ENCODE peak calls at places on chromosomes 16 and 17, in nine cellular contexts. G, W, D, V, E, P, L, I and K are unnamed samples.

GRCh38 chr17:73268582-73269328 is 7.1 kb upstream of the CPSF4L start:
- DNase-seq in E (no peak), I (no peak), D (no peak), L (no peak), V (peak), G (no peak), W (no peak), P (no peak), K (no peak)

GRCh38 chr16:69626256-69626655 is 60.5 kb downstream of the NFAT5 start:
- DNase-seq in P (no peak), W (no peak), L (no peak), E (no peak), V (peak), G (no peak), D (no peak), I (no peak), K (no peak)

GRCh38 chr17:48215583-48216139 is 108.1 kb downstream of the SNX11 start:
- DNase-seq in D (peak), L (no peak), W (no peak), P (no peak), I (peak), G (no peak), E (peak), V (peak), K (no peak)

GRCh38 chr17:59335685-59336084 is 4.2 kb downstream of the YPEL2 start:
- DNase-seq in D (no peak), L (no peak), P (no peak), V (no peak), E (no peak), W (no peak), I (no peak), G (no peak), K (no peak)

GRCh38 chr16:66845791-66846221 is 1.6 kb downstream of the CA7 start:
- DNase-seq in L (no peak), G (no peak), D (peak), P (no peak), I (no peak), V (no peak), E (no peak), W (no peak), K (no peak)

GRCh38 chr16:29857133-29857760 is 5.8 kb downstream of the CDIPT start:
- DNase-seq in D (peak), E (no peak), I (peak), L (peak), V (no peak), P (no peak), G (no peak), W (no peak), K (no peak)

GRCh38 chr17:33169580-33170285 is 123.4 kb downstream of the ASIC2 start:
- DNase-seq in P (no peak), L (peak), V (no peak), E (no peak), W (no peak), D (no peak), I (peak), G (no peak), K (no peak)

GRCh38 chr17:64648234-64648633 is 13.9 kb downstream of the SMURF2 start:
- DNase-seq in P (no peak), G (no peak), E (no peak), L (no peak), D (no peak), V (no peak), I (no peak), W (no peak), K (no peak)

GRCh38 chr17:35878361-35878760 is 1.8 kb downstream of the CCL5 start:
- DNase-seq in I (no peak), E (no peak), P (no peak), V (peak), L (no peak), G (no peak), W (no peak), D (no peak), K (no peak)

GRCh38 chr16:64615647-64616280 is 506.1 kb downstream of the CDH11 start:
- DNase-seq in I (no peak), V (no peak), L (no peak), E (no peak), D (no peak), P (no peak), W (no peak), G (no peak), K (no peak)

GRCh38 chr17:81930142-81931125 is 2.9 kb upstream of the MAFG start:
- DNase-seq in G (no peak), E (no peak), P (peak), V (no peak), D (no peak), I (no peak), L (no peak), W (no peak), K (no peak)

GRCh38 chr16:46648656-46649055 is 27.5 kb upstream of the SHCBP1 start:
- DNase-seq in V (no peak), W (no peak), I (no peak), P (no peak), G (no peak), L (no peak), D (no peak), E (no peak), K (no peak)

GRCh38 chr16:80720759-80721470 is 83.5 kb downstream of the CDYL2 start:
- DNase-seq in E (no peak), L (no peak), D (no peak), G (no peak), W (no peak), V (no peak), I (peak), P (no peak), K (no peak)

GRCh38 chr17:61599608-61600007 is 8.6 kb upstream of the NACA2 start:
- DNase-seq in G (no peak), W (no peak), V (no peak), E (no peak), D (no peak), P (no peak), L (no peak), I (no peak), K (no peak)

GRCh38 chr16:51374346-51374745 is 223.3 kb upstream of the SALL1 start:
- DNase-seq in E (no peak), V (no peak), W (no peak), G (no peak), P (no peak), L (peak), I (peak), D (no peak), K (no peak)

GRCh38 chr17:17741346-17742023 is 60.2 kb downstream of the RAI1 start:
- DNase-seq in W (no peak), V (no peak), D (peak), I (peak), P (no peak), E (peak), G (no peak), L (no peak), K (no peak)

GRCh38 chr16:73019456-73020362 is 28.2 kb downstream of the ZFHX3 start:
- DNase-seq in E (no peak), D (peak), L (no peak), G (no peak), P (no peak), V (peak), W (no peak), I (peak), K (no peak)

GRCh38 chr17:49061524-49061943 is 64.3 kb downstream of the IGF2BP1 start:
- DNase-seq in I (no peak), P (no peak), L (no peak), V (no peak), W (no peak), E (no peak), G (no peak), D (no peak), K (no peak)

GRCh38 chr17:12348476-12348875 is 317.2 kb upstream of the MYOCD start:
- DNase-seq in G (no peak), E (no peak), I (peak), P (no peak), W (no peak), D (no peak), V (peak), L (no peak), K (no peak)

GRCh38 chr17:81309140-81309858 is 14.2 kb upstream of the SLC38A10 start:
- DNase-seq in I (peak), L (peak), W (no peak), D (peak), P (peak), V (peak), G (no peak), E (peak), K (no peak)

GRCh38 chr16:69324013-69324531 is 6.3 kb downstream of the PDF start:
- DNase-seq in D (peak), P (peak), V (no peak), E (no peak), W (no peak), G (no peak), I (no peak), L (no peak), K (no peak)

GRCh38 chr16:48203974-48204824 is 39.9 kb upstream of the LONP2 start:
- DNase-seq in L (no peak), W (no peak), D (no peak), I (no peak), P (peak), G (no peak), V (no peak), E (no peak), K (no peak)

GRCh38 chr17:59790936-59791335 is 83.5 kb downstream of the VMP1 start:
- DNase-seq in W (no peak), E (no peak), I (no peak), P (no peak), D (no peak), L (no peak), G (no peak), V (peak), K (no peak)

GRCh38 chr17:74864866-74865395 is 5.2 kb upstream of the GRIN2C start:
- DNase-seq in E (peak), V (peak), I (peak), G (peak), D (peak), P (peak), L (peak), W (peak), K (peak)

GRCh38 chr17:75208161-75208560 is 2.7 kb downstream of the NUP85 start:
- DNase-seq in D (no peak), E (no peak), V (no peak), I (no peak), L (no peak), G (no peak), P (no peak), W (no peak), K (no peak)

GRCh38 chr16:58842156-58842555 is 108.0 kb upstream of the GOT2 start:
- DNase-seq in E (no peak), L (no peak), P (no peak), I (no peak), W (no peak), G (no peak), V (no peak), D (no peak), K (no peak)

GRCh38 chr17:60356947-60357346 is 35.0 kb downstream of the USP32 start:
- DNase-seq in I (no peak), V (no peak), D (peak), W (no peak), L (no peak), P (no peak), G (no peak), E (no peak), K (no peak)

GRCh38 chr16:12265168-12265567 is 288.6 kb downstream of the SNX29 start:
- DNase-seq in L (no peak), P (no peak), E (no peak), W (no peak), V (no peak), I (no peak), D (no peak), G (no peak), K (no peak)

GRCh38 chr16:55184052-55184451 is 140.0 kb upstream of the IRX6 start:
- DNase-seq in G (no peak), I (no peak), L (no peak), V (no peak), D (no peak), E (no peak), P (no peak), W (no peak), K (no peak)

GRCh38 chr17:74444406-74444805 is 12.5 kb downstream of the GPRC5C start:
- DNase-seq in W (no peak), P (peak), V (no peak), I (no peak), E (peak), L (no peak), D (peak), G (no peak), K (no peak)

GRCh38 chr17:17205368-17206148 is 575 bp downstream of the PLD6 start:
- DNase-seq in P (peak), V (peak), L (no peak), D (peak), W (peak), I (peak), E (no peak), G (no peak), K (peak)

GRCh38 chr16:8713635-8714097 is 39.2 kb downstream of the ABAT start:
- DNase-seq in E (no peak), I (no peak), V (no peak), L (no peak), W (no peak), P (no peak), G (no peak), D (no peak), K (no peak)

GRCh38 chr17:48954300-48954755 is 9.7 kb upstream of the SNF8 start:
- DNase-seq in I (peak), P (no peak), V (peak), E (no peak), L (peak), G (peak), W (no peak), D (no peak), K (no peak)

GRCh38 chr16:48498761-48499600 is 111.0 kb downstream of the N4BP1 start:
- DNase-seq in E (no peak), W (no peak), G (no peak), V (peak), D (peak), P (peak), I (peak), L (peak), K (no peak)

GRCh38 chr16:17921357-17921978 is 415.1 kb downstream of the NPIPA8 start:
- DNase-seq in W (peak), G (no peak), V (peak), L (no peak), P (peak), D (peak), E (peak), I (no peak), K (peak)

GRCh38 chr17:52150935-52151334 is 7.6 kb downstream of the CA10 start:
- DNase-seq in E (no peak), I (no peak), W (no peak), P (no peak), G (no peak), V (no peak), D (no peak), L (no peak), K (no peak)

GRCh38 chr17:51748749-51749604 is 409.5 kb downstream of the CA10 start:
- DNase-seq in I (no peak), V (no peak), G (no peak), D (no peak), W (no peak), P (no peak), L (no peak), E (no peak), K (no peak)

GRCh38 chr16:22685162-22685830 is 128.7 kb upstream of the HS3ST2 start:
- DNase-seq in D (peak), L (no peak), G (no peak), E (no peak), P (peak), V (no peak), I (no peak), W (no peak), K (no peak)

DNA sequence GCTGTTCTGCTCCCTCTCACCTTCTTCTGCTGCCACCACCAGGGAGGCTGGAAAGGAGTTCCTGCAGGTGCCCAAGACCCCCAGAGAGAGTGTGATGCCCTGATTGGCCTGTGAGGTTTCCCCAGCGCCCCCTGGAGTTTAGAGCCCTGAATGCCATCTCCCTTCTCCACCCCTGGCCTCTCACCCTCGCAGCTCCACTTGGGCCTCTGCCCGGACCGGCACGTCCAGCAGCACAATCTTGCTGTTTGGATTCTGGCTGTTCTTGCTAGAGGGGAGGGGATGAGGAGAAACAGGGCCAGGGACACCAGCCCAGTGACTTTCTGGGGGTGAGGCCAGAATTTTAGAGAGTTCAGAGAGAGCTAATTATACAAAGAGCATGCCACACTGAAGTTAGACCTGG is 12.5 kb upstream of the FAM171A2 start:
- DNase-seq in I (no peak), V (no peak), P (peak), W (no peak), L (no peak), D (peak), G (no peak), E (peak), K (no peak)
- TF ChIP-seq CTCF in I (peak), V (peak), P (no peak), W (no peak), L (peak), D (no peak), G (peak), E (peak), K (no peak)

GRCh38 chr16:86865866-86866675 is 287.7 kb downstream of the FOXL1 start:
- DNase-seq in I (no peak), L (no peak), E (no peak), P (no peak), G (no peak), V (no peak), D (no peak), W (no peak), K (no peak)
- TF ChIP-seq CTCF in I (peak), L (no peak), E (no peak), P (no peak), G (no peak), V (no peak), D (no peak), W (no peak), K (no peak)

DNA sequence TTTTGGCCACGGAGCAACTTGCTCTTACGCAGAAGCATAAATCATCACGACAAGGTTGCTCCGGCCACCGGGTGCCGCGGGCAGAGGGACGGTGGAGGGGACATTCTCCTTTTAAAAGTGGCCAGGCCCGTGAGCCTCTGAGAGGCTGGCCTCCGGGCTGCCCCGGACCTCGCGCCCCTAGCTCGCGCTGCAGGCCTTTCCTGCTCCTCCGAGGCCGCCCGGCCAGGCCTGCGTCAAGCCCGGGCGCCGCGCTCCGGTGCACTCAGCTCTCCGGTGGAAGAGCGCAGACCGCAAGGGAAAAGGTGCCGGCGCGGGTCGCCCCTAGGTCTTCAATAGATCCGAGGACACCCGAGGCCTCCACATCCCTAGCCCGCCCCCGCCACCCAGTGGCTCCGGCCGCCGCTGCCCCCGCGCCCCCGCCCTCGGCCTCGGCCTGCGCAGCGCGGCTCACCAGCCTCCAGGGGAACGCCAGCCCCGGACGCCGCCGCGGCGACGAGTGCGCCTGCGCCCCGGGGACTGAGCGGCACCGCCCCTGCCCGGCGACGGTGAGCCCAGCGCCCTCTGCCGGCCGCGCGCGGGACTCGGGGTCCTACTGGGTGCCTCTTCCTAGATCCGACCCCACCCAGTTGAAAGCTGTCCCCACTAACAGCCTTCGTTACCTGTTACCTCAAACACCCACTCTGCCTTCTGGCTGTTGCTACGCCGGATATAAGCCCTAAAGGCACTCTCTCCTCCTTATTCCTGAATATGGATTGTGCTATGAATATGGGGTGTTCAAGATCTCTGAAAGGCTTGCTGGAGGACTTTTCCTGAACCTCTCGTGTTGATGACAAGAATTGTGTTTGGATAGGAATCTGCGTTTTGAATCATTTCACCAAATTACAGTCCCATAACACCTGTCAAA is at the start of gene LYRM9:
- DNase-seq in D (peak), V (peak), E (peak), G (peak), W (peak), I (peak), P (peak), L (peak), K (peak)
- TF ChIP-seq CTCF in D (peak), V (peak), E (peak), G (peak), W (peak), I (peak), P (peak), L (peak), K (peak)

DNA sequence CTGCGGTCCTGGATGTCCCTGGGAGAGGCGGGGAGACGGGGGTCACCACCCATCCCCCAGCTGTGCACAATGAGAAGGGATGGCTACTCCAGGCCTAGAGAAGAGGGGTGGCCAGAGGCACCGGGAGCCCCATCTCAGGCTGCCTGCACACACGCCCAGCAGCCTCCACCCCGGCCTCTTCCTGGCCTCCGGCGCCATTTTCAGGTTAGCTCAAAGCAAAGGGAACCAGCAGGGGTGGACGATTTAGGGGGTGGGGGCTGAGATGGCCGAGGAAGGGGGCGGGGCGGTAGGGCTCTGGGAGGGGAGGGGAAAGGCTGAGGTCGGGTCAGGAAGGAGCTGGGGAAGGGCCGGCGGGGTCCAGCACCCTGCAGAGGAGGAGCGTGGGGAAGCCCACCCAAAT is 42.8 kb downstream of the SRCIN1 start:
- DNase-seq in V (no peak), L (no peak), W (no peak), G (no peak), E (no peak), I (no peak), P (no peak), D (no peak), K (no peak)
- TF ChIP-seq CTCF in V (no peak), L (no peak), W (no peak), G (no peak), E (no peak), I (no peak), P (no peak), D (no peak), K (no peak)

GRCh38 chr17:31067699-31068184 is 27.0 kb upstream of the NF1 start:
- DNase-seq in P (no peak), V (peak), W (no peak), D (no peak), E (no peak), G (no peak), L (peak), I (peak), K (no peak)

GRCh38 chr17:31064707-31065106 is 30.1 kb upstream of the NF1 start:
- DNase-seq in V (no peak), E (no peak), I (no peak), W (no peak), G (no peak), L (no peak), D (no peak), P (no peak), K (no peak)

GRCh38 chr17:31072186-31072585 is 22.6 kb upstream of the NF1 start:
- DNase-seq in V (no peak), I (peak), P (no peak), L (peak), W (no peak), G (no peak), D (no peak), E (no peak), K (no peak)

GRCh38 chr17:31073411-31073810 is 21.4 kb upstream of the NF1 start:
- DNase-seq in D (no peak), W (no peak), P (no peak), I (no peak), E (no peak), G (no peak), L (no peak), V (no peak), K (no peak)

DNA sequence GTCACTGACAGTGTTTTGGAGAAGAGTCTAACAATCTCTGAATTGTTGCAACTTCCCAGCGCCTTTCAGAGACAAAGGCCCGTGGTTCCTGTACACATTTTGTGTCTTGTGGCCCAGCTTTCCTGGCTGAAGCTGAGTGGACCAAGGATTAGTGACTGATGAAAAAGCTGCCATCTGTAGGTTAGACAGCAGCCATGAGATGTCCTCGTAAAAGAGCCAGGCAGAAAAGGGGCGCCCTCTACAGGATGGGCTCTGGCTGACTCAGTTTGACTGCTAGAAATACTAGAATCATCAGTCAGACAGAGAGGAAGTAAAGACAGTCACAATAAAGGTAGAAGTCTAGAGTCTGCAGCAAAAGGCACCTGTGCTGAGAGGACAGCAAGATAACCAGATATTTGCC is 26.5 kb upstream of the NF1 start:
- DNase-seq in I (peak), E (peak), L (no peak), W (peak), G (peak), P (no peak), D (peak), V (peak), K (peak)
- TF ChIP-seq CTCF in I (peak), E (peak), L (peak), W (peak), G (peak), P (peak), D (no peak), V (peak), K (no peak)